ENCODE peak calls at places on chromosome 3, in four cellular contexts. H is HL-60, J is K562, T is GM12878. C is an unnamed sample.

GRCh38 chr3:198062068-198062465 is 102.0 kb downstream of the LMLN start:
- DNase-seq in T (no peak), J (no peak), H (no peak), C (no peak)

GRCh38 chr3:38581774-38582173 is 67.7 kb downstream of the SCN5A start:
- DNase-seq in T (no peak), J (no peak), H (no peak), C (no peak)

GRCh38 chr3:161342629-161343028 is 28.7 kb downstream of the SPTSSB start:
- DNase-seq in J (no peak), T (no peak), H (no peak), C (no peak)

GRCh38 chr3:158368271-158368670 is 202.7 kb upstream of the MLF1 start:
- DNase-seq in T (no peak), J (no peak), H (no peak), C (no peak)

GRCh38 chr3:187519428-187519890 is 150.7 kb downstream of the SST start:
- DNase-seq in T (no peak), H (no peak), J (no peak), C (no peak)

GRCh38 chr3:45179163-45179562 is 33.0 kb upstream of the CDCP1 start:
- DNase-seq in H (no peak), T (no peak), J (no peak), C (no peak)

GRCh38 chr3:159761377-159761776 is 227.3 kb upstream of the IL12A start:
- DNase-seq in J (no peak), H (no peak), T (no peak), C (no peak)

GRCh38 chr3:81925385-81925784 is 163.9 kb upstream of the GBE1 start:
- DNase-seq in J (no peak), H (no peak), T (no peak), C (no peak)

GRCh38 chr3:102447272-102447671 is 12.5 kb downstream of the ZPLD1 start:
- DNase-seq in H (no peak), T (no peak), J (no peak), C (no peak)

GRCh38 chr3:192905980-192906678 is 11.5 kb downstream of the MB21D2 start:
- DNase-seq in T (no peak), J (no peak), H (no peak), C (no peak)
- TF ChIP-seq SPI1 in T (no peak), J (no peak), H (no peak), C (no peak)

GRCh38 chr3:16444344-16444743 is 69.2 kb downstream of the RFTN1 start:
- DNase-seq in T (no peak), H (no peak), J (no peak), C (no peak)

GRCh38 chr3:16439848-16440708 is 73.4 kb downstream of the RFTN1 start:
- DNase-seq in H (no peak), T (no peak), J (no peak), C (no peak)

GRCh38 chr3:16439163-16439847 is 74.2 kb downstream of the RFTN1 start:
- DNase-seq in H (no peak), J (no peak), T (no peak), C (no peak)

GRCh38 chr3:16442730-16443129 is 70.8 kb downstream of the RFTN1 start:
- DNase-seq in H (no peak), T (no peak), J (no peak), C (no peak)

GRCh38 chr3:16441306-16441898 is 72.1 kb downstream of the RFTN1 start:
- DNase-seq in J (no peak), T (no peak), H (no peak), C (no peak)
- TF ChIP-seq SPI1 in J (no peak), T (no peak), H (no peak), C (no peak)

DNA sequence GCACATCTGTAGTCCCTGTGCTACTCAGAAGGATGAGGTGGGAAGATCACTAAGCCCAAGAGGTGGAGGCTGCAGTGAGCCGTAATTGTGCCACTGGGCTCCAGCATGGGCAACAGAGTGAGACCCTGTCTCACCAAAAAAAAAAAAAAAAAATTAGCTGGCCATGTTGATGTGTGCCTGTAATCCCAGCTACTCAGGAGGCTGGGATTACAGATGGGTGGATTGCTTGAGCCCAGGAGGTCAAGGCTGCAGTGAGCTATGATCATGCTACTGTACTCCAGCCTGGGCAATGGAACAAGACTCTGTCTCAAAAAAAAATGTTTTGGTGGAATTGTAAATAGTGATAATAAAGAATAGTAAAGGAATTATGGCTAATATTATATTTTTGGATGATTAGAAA is 9.9 kb downstream of the ATRIP start:
- DNase-seq in H (no peak), J (no peak), T (no peak), C (no peak)
- TF ChIP-seq SPI1 in H (no peak), J (no peak), T (no peak), C (no peak)

GRCh38 chr3:130825762-130826297 is 68.1 kb upstream of the ATP2C1 start:
- DNase-seq in J (no peak), H (no peak), T (no peak), C (no peak)

GRCh38 chr3:130826516-130826915 is 67.4 kb upstream of the ATP2C1 start:
- DNase-seq in H (no peak), J (no peak), T (no peak), C (no peak)

GRCh38 chr3:130816873-130817445 is 70.3 kb upstream of the PIK3R4 start:
- DNase-seq in J (no peak), H (no peak), T (no peak), C (no peak)

GRCh38 chr3:130820976-130821375 is 72.9 kb upstream of the ATP2C1 start:
- DNase-seq in T (no peak), J (no peak), H (peak), C (no peak)

DNA sequence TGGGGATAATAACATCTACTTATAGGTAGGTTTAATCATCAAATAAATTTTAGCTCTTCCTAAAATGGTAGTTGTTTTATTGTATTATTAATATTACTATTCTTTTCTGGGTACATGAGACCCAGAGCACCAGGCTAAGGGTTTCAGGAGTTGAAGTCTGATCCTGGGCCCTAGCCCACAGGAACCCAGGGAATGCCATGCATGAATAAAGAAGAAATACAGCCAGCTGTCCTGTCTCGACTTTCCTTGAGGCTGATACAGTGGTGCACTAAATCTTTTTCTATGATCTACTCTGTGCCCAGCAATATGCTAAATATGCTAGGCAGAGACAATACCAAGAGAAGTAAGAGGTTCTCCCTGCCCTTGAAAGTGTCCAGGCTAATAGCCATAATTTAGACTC is 72.1 kb upstream of the ATP2C1 start:
- DNase-seq in J (no peak), T (no peak), H (no peak), C (no peak)
- TF ChIP-seq SPI1 in J (no peak), T (no peak), H (no peak), C (no peak)

GRCh38 chr3:189099031-189099471 is 72.7 kb upstream of the TPRG1 start:
- DNase-seq in T (no peak), J (no peak), H (no peak), C (no peak)

GRCh38 chr3:189103208-189103607 is 68.6 kb upstream of the TPRG1 start:
- DNase-seq in H (no peak), T (no peak), J (no peak), C (no peak)

GRCh38 chr3:189101594-189101993 is 70.2 kb upstream of the TPRG1 start:
- DNase-seq in H (no peak), J (no peak), T (no peak), C (no peak)

GRCh38 chr3:189100866-189101265 is 70.9 kb upstream of the TPRG1 start:
- DNase-seq in H (no peak), J (no peak), T (no peak), C (no peak)

GRCh38 chr3:189099505-189100290 is 72.1 kb upstream of the TPRG1 start:
- DNase-seq in J (no peak), T (no peak), H (no peak), C (no peak)
- TF ChIP-seq SPI1 in J (no peak), T (no peak), H (no peak), C (no peak)

GRCh38 chr3:178443634-178444033 is 92.6 kb upstream of the KCNMB2 start:
- DNase-seq in T (no peak), J (no peak), H (no peak), C (no peak)

GRCh38 chr3:178436773-178437172 is 99.5 kb upstream of the KCNMB2 start:
- DNase-seq in T (no peak), J (peak), H (no peak), C (peak)

GRCh38 chr3:178444416-178444815 is 91.8 kb upstream of the KCNMB2 start:
- DNase-seq in J (no peak), H (no peak), T (no peak), C (no peak)

GRCh38 chr3:178435575-178435974 is 100.7 kb upstream of the KCNMB2 start:
- DNase-seq in H (no peak), J (no peak), T (no peak), C (no peak)

GRCh38 chr3:178439504-178439903 is 96.7 kb upstream of the KCNMB2 start:
- DNase-seq in H (no peak), J (no peak), T (no peak), C (no peak)
- TF ChIP-seq SPI1 in H (no peak), J (no peak), T (no peak), C (no peak)

GRCh38 chr3:15634671-15635661 is 33.4 kb downstream of the BTD start:
- DNase-seq in H (no peak), T (no peak), J (no peak), C (no peak)
- TF ChIP-seq SPI1 in H (no peak), T (no peak), J (no peak), C (no peak)

GRCh38 chr3:106512846-106513245 is 644.0 kb upstream of the CBLB start:
- DNase-seq in J (no peak), H (no peak), T (no peak), C (no peak)
- TF ChIP-seq SPI1 in J (no peak), H (no peak), T (no peak), C (no peak)

DNA sequence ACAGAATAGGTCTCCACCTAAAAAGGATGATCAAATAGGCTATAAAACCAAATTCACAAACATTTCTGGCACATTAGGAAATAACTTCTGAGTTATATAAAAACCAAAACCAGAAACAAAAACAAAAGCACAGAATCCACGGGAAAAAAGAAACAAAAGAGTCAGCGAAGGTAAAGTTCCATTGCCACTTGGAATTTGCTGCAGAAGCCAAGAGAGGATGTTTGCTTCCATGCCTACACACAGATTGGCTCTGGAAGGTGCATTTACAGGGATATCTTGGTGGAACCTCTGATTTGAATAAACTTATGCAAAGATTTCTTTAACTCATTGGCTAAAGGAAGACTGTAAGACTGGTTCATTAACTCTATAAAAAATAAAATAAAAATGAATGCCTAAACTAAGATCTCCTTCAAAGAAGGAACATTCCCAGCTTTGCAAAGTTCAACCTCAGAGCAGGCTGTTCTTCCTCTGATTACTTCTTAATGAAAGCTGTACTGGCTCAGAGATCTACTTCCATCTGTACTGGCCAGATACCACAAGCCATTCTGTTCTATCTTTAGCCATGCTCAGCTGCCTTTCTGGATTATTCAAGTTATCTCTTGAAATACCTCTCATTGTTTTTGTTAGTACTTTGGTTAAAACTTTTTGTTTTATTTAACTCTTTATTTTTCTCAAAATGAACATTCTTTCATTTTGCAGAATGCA is 537.5 kb upstream of the CCDC54 start:
- DNase-seq in T (no peak), H (no peak), J (no peak), C (no peak)
- TF ChIP-seq SPI1 in T (no peak), H (no peak), J (no peak), C (no peak)

GRCh38 chr3:107366766-107367165 is 10.5 kb upstream of the CCDC54 start:
- DNase-seq in T (no peak), J (peak), H (no peak), C (no peak)

GRCh38 chr3:107369791-107370190 is 7.4 kb upstream of the CCDC54 start:
- DNase-seq in J (no peak), T (no peak), H (no peak), C (no peak)

GRCh38 chr3:107368999-107369398 is 8.2 kb upstream of the CCDC54 start:
- DNase-seq in H (no peak), J (no peak), T (no peak), C (no peak)

GRCh38 chr3:107365051-107365450 is 12.2 kb upstream of the CCDC54 start:
- DNase-seq in J (no peak), H (no peak), T (no peak), C (no peak)

DNA sequence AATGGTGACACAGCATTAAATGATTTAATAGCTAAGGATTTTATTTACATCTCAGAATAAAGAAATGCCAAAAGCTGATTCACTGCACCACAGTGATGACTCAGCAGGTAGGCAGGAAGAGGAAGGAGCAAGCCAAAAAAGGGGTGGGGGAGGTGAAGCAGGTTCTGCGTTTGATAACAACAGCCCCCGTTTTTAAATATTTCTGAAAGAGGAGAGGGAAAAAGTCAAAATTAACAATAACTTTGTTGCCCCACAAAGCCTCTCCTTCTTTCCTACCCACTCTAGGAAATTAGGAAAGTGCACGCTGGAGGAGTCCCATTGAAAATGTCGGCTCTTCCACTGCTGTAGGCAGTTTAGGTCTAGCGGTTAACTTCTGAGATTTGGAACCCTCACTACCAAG is 9.9 kb upstream of the CCDC54 start:
- DNase-seq in H (peak), T (no peak), J (peak), C (no peak)
- TF ChIP-seq SPI1 in H (peak), T (no peak), J (no peak), C (no peak)

C was measured in GM12891.